ENCODE peak calls at places on chromosome 3, in six cellular contexts. A is foreskin keratinocyte, X is neural progenitor cell, I is tibial artery, U is astrocyte of the cerebellum, J is HFFc6. K is an unnamed sample.

GRCh38 chr3:5464684-5465083 is 277.2 kb downstream of the EDEM1 start:
- DNase-seq in A (no peak), X (no peak), I (no peak), U (no peak), J (no peak), K (no peak)

GRCh38 chr3:155065537-155065936 is 14.6 kb upstream of the MME start:
- DNase-seq in A (peak), X (no peak), I (no peak), U (no peak), J (peak), K (no peak)

GRCh38 chr3:5162102-5162501 is 25.4 kb upstream of the EDEM1 start:
- DNase-seq in A (no peak), X (peak), I (no peak), U (peak), J (peak), K (no peak)

GRCh38 chr3:23809294-23809693 is 3.5 kb downstream of the UBE2E1 start:
- DNase-seq in A (no peak), X (no peak), I (no peak), U (no peak), J (no peak), K (no peak)

GRCh38 chr3:129122697-129123055 is 1.1 kb upstream of the RAB43 start:
- DNase-seq in A (no peak), X (no peak), I (peak), U (no peak), J (no peak), K (no peak)

GRCh38 chr3:71554649-71555048 is 28.9 kb downstream of the FOXP1 start:
- DNase-seq in A (no peak), X (no peak), I (no peak), U (no peak), J (no peak), K (no peak)

GRCh38 chr3:38397320-38397719 is 50.7 kb downstream of the XYLB start:
- DNase-seq in A (no peak), X (peak), I (no peak), U (peak), J (no peak), K (no peak)

GRCh38 chr3:100697723-100698285 is 11.5 kb upstream of the TFG start:
- DNase-seq in A (no peak), X (no peak), I (no peak), U (no peak), J (no peak), K (no peak)

GRCh38 chr3:191070201-191070600 is 128.8 kb upstream of the OSTN start:
- DNase-seq in A (peak), X (no peak), I (no peak), U (peak), J (peak), K (no peak)

GRCh38 chr3:49984424-49984823 is 44.5 kb downstream of the RBM6 start:
- DNase-seq in A (no peak), X (no peak), I (no peak), U (no peak), J (no peak), K (no peak)

GRCh38 chr3:178155521-178155920 is 380.7 kb upstream of the KCNMB2 start:
- DNase-seq in A (no peak), X (peak), I (no peak), U (no peak), J (no peak), K (no peak)

GRCh38 chr3:4042070-4042469 is 242.8 kb downstream of the LRRN1 start:
- DNase-seq in A (no peak), X (no peak), I (no peak), U (no peak), J (no peak), K (no peak)

GRCh38 chr3:65479967-65480366 is 558.8 kb downstream of the MAGI1 start:
- DNase-seq in A (no peak), X (no peak), I (no peak), U (no peak), J (no peak), K (no peak)

GRCh38 chr3:77931272-77932009 is 891.5 kb downstream of the ROBO2 start:
- DNase-seq in A (no peak), X (no peak), I (no peak), U (no peak), J (no peak), K (no peak)

GRCh38 chr3:197478746-197479668 is 76.8 kb downstream of the BDH1 start:
- DNase-seq in A (no peak), X (peak), I (no peak), U (no peak), J (peak), K (no peak)

GRCh38 chr3:10511809-10512494 is 6.6 kb upstream of the ATP2B2 start:
- DNase-seq in A (no peak), X (no peak), I (no peak), U (peak), J (peak), K (no peak)

GRCh38 chr3:162721736-162722135 is 1225.1 kb downstream of the OTOL1 start:
- DNase-seq in A (no peak), X (no peak), I (no peak), U (no peak), J (no peak), K (no peak)

GRCh38 chr3:110928016-110928662 is 143.5 kb upstream of the NECTIN3 start:
- DNase-seq in A (no peak), X (no peak), I (no peak), U (no peak), J (no peak), K (no peak)

GRCh38 chr3:37162501-37163245 is 11.7 kb downstream of the LRRFIP2 start:
- DNase-seq in A (no peak), X (no peak), I (no peak), U (no peak), J (no peak), K (no peak)

GRCh38 chr3:58564456-58565160 is 12.6 kb downstream of the FAM107A start:
- DNase-seq in A (peak), X (no peak), I (no peak), U (peak), J (peak), K (peak)

GRCh38 chr3:183930069-183930468 is 45.4 kb upstream of the PARL start:
- DNase-seq in A (no peak), X (no peak), I (no peak), U (no peak), J (no peak), K (no peak)

GRCh38 chr3:173065543-173065970 is 75.5 kb downstream of the SPATA16 start:
- DNase-seq in A (peak), X (no peak), I (no peak), U (peak), J (no peak), K (no peak)

GRCh38 chr3:152350139-152350538 is 81.4 kb downstream of the MBNL1 start:
- DNase-seq in A (no peak), X (no peak), I (no peak), U (no peak), J (no peak), K (no peak)

GRCh38 chr3:72231439-72232196 is 446.7 kb upstream of the PROK2 start:
- DNase-seq in A (no peak), X (no peak), I (no peak), U (no peak), J (no peak), K (no peak)

GRCh38 chr3:47512416-47513124 is 942 bp downstream of the ELP6 start:
- DNase-seq in A (no peak), X (peak), I (peak), U (no peak), J (no peak), K (no peak)

GRCh38 chr3:65173841-65174240 is 486.0 kb upstream of the ADAMTS9 start:
- DNase-seq in A (no peak), X (no peak), I (no peak), U (no peak), J (no peak), K (no peak)

GRCh38 chr3:115146032-115146417 is 1.1 kb downstream of the ZBTB20 start:
- DNase-seq in A (peak), X (peak), I (peak), U (peak), J (peak), K (no peak)

GRCh38 chr3:66394261-66395249 is 106.3 kb downstream of the LRIG1 start:
- DNase-seq in A (no peak), X (no peak), I (peak), U (no peak), J (no peak), K (no peak)

GRCh38 chr3:16177962-16178627 is 3.6 kb downstream of the GALNT15 start:
- DNase-seq in A (peak), X (peak), I (peak), U (peak), J (peak), K (peak)

GRCh38 chr3:188064831-188065493 is 89.0 kb upstream of the LPP start:
- DNase-seq in A (no peak), X (no peak), I (no peak), U (peak), J (no peak), K (no peak)

GRCh38 chr3:196788509-196788908 is 48.9 kb downstream of the PAK2 start:
- DNase-seq in A (no peak), X (no peak), I (no peak), U (no peak), J (no peak), K (no peak)

GRCh38 chr3:30602946-30603345 is 3.5 kb upstream of the TGFBR2 start:
- DNase-seq in A (no peak), X (no peak), I (no peak), U (no peak), J (no peak), K (no peak)

GRCh38 chr3:158727499-158728377 is 4.5 kb downstream of the RARRES1 start:
- DNase-seq in A (no peak), X (peak), I (peak), U (peak), J (peak), K (no peak)

GRCh38 chr3:9433884-9434521 is 36.6 kb downstream of the SETD5 start:
- DNase-seq in A (no peak), X (no peak), I (no peak), U (no peak), J (no peak), K (no peak)

GRCh38 chr3:9251055-9251786 is 1.8 kb upstream of the SRGAP3 start:
- DNase-seq in A (peak), X (no peak), I (no peak), U (no peak), J (no peak), K (no peak)

GRCh38 chr3:172094621-172095557 is 55.5 kb downstream of the FNDC3B start:
- DNase-seq in A (no peak), X (no peak), I (no peak), U (no peak), J (no peak), K (no peak)

GRCh38 chr3:187110156-187110555 is 29.1 kb downstream of the RPL39L start:
- DNase-seq in A (no peak), X (no peak), I (no peak), U (no peak), J (no peak), K (no peak)

GRCh38 chr3:108818404-108818803 is 4.2 kb upstream of the TRAT1 start:
- DNase-seq in A (peak), X (peak), I (no peak), U (no peak), J (no peak), K (no peak)
- TF ChIP-seq CTCF in A (peak), X (peak), I (no peak), U (peak), J (no peak), K (peak)

GRCh38 chr3:39641210-39641718 is 168.1 kb upstream of the MYRIP start:
- DNase-seq in A (no peak), X (no peak), I (no peak), U (no peak), J (no peak), K (no peak)

GRCh38 chr3:39638286-39638685 is 170.8 kb downstream of the MOBP start:
- DNase-seq in A (no peak), X (no peak), I (no peak), U (no peak), J (no peak), K (no peak)

GRCh38 chr3:39639344-39640236 is 169.8 kb upstream of the MYRIP start:
- DNase-seq in A (peak), X (peak), I (peak), U (peak), J (peak), K (no peak)

GRCh38 chr3:39637807-39638206 is 170.3 kb downstream of the MOBP start:
- DNase-seq in A (peak), X (no peak), I (no peak), U (no peak), J (peak), K (no peak)
- TF ChIP-seq CTCF in A (peak), X (peak), I (no peak), U (no peak), J (peak), K (no peak)

GRCh38 chr3:113745273-113746068 is 578 bp downstream of the NAA50 start:
- DNase-seq in A (peak), X (peak), I (peak), U (peak), J (peak), K (peak)
- TF ChIP-seq CTCF in A (peak), X (peak), I (peak), U (peak), J (peak), K (peak)

DNA sequence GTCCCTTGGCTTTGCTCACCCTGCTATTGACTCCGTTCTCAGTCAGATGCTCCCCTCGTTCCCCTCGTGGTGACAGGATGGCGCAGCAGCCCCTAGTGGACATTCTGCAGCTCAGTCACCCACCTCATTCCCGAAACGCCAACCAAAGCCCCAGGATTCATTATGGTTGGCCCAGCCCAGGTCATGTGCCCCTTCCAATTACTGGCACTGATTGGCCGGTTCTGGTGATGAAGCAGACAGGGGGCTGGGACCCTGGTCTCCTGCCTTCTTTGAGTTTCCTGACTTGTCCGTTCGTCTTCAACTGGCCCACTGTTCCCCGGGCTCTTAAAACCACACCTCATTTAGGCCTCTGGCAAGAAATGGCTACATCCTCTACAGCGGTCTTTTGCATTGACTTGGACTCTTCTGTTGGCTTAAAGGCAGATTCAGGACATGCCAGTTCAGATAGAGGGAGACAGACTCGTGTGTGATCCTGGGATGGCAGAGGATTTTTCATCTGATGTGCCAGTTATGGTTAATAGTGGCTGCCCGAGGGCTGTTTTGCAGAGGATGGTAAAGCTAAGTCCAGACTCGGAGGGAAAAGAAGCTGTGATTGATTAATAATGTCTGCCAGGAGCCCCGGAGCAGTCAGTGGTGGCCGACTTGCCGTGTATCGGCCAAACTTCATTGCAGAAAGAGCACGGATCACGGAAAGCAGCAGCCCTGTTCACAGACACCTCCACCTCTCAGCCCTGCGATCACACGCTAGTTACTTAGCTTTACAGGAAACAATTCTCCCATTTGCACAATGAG is 37.8 kb downstream of the LSM3 start:
- DNase-seq in A (no peak), X (peak), I (no peak), U (peak), J (no peak), K (no peak)
- TF ChIP-seq CTCF in A (peak), X (peak), I (no peak), U (peak), J (peak), K (peak)

DNA sequence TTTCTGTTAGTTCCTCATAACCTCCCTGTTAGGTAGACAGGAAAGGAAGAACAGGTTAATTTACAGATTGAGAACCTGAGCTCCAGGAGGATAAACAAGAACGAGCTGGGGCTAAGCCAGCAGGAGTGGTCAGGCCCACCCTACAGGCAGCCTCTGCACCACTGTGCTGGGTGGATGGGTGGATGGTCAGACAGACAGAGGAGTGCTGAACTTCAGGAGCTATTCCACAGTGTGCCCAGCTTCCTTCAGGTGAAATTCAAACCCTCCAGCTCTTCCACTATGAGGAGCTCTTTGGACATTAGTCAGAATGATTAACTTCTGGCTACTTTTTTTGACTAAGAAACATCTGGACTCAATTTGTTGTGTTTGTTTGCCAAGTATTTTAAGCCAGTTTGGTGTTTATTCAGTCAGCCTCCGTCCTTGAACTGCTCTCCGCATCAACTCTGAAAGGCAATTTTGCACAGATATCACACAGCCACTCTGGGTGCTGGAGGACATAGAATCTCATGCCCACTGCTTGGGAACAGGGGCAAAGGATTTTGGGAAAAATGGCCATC is 361.9 kb downstream of the CLSTN2 start:
- DNase-seq in A (no peak), X (no peak), I (no peak), U (peak), J (no peak), K (no peak)
- TF ChIP-seq CTCF in A (peak), X (no peak), I (no peak), U (no peak), J (no peak), K (no peak)